ENCODE peak calls at places on chromosomes 12 and 14, in eight cellular contexts. U is body of pancreas, M is uterus, C is fibroblast of villous mesenchyme, Y is colonic mucosa, L is ascending aorta, N is K562, B is aorta. E is an unnamed sample.

GRCh38 chr12:22121224-22121623 is 75.2 kb downstream of the CMAS start:
- DNase-seq in U (no peak), M (no peak), C (no peak), Y (no peak), L (no peak), N (no peak), B (peak), E (no peak)

GRCh38 chr12:130431176-130431575 is 93.5 kb downstream of the PIWIL1 start:
- DNase-seq in U (no peak), M (no peak), C (no peak), Y (no peak), L (no peak), N (no peak), B (peak), E (no peak)

GRCh38 chr14:38000340-38000739 is 207.4 kb upstream of the SSTR1 start:
- DNase-seq in U (no peak), M (no peak), C (no peak), Y (no peak), L (no peak), N (no peak), B (no peak), E (no peak)

GRCh38 chr12:93686572-93687365 is 9.6 kb downstream of the CRADD start:
- DNase-seq in U (no peak), M (peak), C (no peak), Y (no peak), L (no peak), N (no peak), B (no peak), E (no peak)

GRCh38 chr12:109740694-109741245 is 27.1 kb downstream of the FAM222A start:
- DNase-seq in U (peak), M (peak), C (no peak), Y (no peak), L (no peak), N (no peak), B (peak), E (no peak)

GRCh38 chr14:88452231-88452630 is 66.8 kb downstream of the SPATA7 start:
- DNase-seq in U (no peak), M (no peak), C (no peak), Y (no peak), L (no peak), N (no peak), B (no peak), E (no peak)

GRCh38 chr12:88575361-88575959 is 4.8 kb downstream of the KITLG start:
- DNase-seq in U (no peak), M (no peak), C (no peak), Y (no peak), L (no peak), N (no peak), B (no peak), E (no peak)

GRCh38 chr12:120650249-120650690 is 9.8 kb downstream of the CABP1 start:
- DNase-seq in U (no peak), M (no peak), C (no peak), Y (no peak), L (no peak), N (no peak), B (no peak), E (no peak)

GRCh38 chr12:47216150-47216677 is 136.5 kb upstream of the AMIGO2 start:
- DNase-seq in U (no peak), M (no peak), C (no peak), Y (no peak), L (no peak), N (no peak), B (peak), E (no peak)

GRCh38 chr14:79040742-79041249 is 870.6 kb downstream of the NRXN3 start:
- DNase-seq in U (no peak), M (no peak), C (no peak), Y (no peak), L (no peak), N (no peak), B (no peak), E (no peak)

GRCh38 chr12:38456769-38457168 is 140.2 kb downstream of the ALG10B start:
- DNase-seq in U (no peak), M (no peak), C (no peak), Y (no peak), L (no peak), N (no peak), B (no peak), E (no peak)

GRCh38 chr12:53508534-53509199 is 1.4 kb upstream of the NPFF start:
- DNase-seq in U (peak), M (peak), C (peak), Y (peak), L (peak), N (peak), B (peak), E (no peak)

GRCh38 chr14:68562911-68563255 is 230.0 kb downstream of the ZFP36L1 start:
- DNase-seq in U (no peak), M (no peak), C (no peak), Y (no peak), L (no peak), N (no peak), B (no peak), E (no peak)

GRCh38 chr14:68557648-68558047 is 235.2 kb downstream of the ZFP36L1 start:
- DNase-seq in U (no peak), M (peak), C (no peak), Y (no peak), L (no peak), N (no peak), B (no peak), E (no peak)

GRCh38 chr14:68558096-68558495 is 234.8 kb downstream of the ZFP36L1 start:
- DNase-seq in U (no peak), M (peak), C (no peak), Y (no peak), L (no peak), N (no peak), B (no peak), E (no peak)

GRCh38 chr14:68561531-68562007 is 231.3 kb downstream of the ZFP36L1 start:
- DNase-seq in U (no peak), M (no peak), C (no peak), Y (no peak), L (no peak), N (no peak), B (no peak), E (no peak)

DNA sequence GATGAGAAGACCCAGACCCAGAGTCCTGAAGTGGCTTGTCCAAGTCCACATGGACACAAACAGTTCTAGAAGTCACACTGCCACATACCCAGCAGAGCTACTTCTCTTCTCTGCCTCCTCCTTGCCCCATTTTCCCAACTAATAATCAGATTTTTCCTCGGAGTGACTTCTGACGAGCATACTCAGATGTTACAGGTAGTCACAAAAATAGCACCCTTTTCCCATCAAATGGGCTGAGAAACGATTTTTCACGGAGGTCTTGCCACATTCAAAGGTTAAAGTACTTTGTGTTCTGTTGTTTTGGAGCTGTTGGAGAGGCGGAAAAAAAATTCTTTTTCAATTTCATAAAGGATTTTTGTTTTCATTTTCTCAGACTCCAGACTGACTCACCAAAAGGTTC is 232.9 kb downstream of the ZFP36L1 start:
- DNase-seq in U (no peak), M (no peak), C (no peak), Y (no peak), L (no peak), N (no peak), B (no peak), E (no peak)
- H3K4me3 ChIP-seq in U (no peak), M (no peak), C (no peak), Y (no peak), L (no peak), N (no peak), B (no peak), E (no peak)

DNA sequence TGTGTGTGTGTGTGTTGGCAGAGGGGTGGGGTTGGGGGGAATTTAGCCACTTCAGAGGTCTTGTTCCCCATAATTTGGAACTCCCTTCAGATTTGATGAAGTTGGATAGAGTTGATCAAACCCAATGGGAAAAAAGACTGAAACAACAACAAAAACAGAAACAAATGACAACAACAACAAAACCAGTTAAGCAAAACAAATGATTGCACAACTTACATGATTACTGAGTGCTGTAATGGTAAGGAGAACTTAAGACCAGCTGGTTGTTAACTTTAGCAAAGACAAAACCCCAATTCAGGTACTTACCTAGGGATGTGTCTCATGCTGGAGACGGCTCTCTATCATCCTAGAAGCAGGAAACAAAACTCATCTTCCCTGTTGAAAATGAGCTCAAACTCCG is 107.8 kb upstream of the DDHD1 start:
- DNase-seq in U (no peak), M (no peak), C (peak), Y (no peak), L (no peak), N (no peak), B (no peak), E (no peak)
- H3K4me3 ChIP-seq in U (no peak), M (no peak), C (no peak), Y (no peak), L (no peak), N (no peak), B (no peak), E (no peak)

GRCh38 chr12:5293773-5294172 is 138.1 kb upstream of the NTF3 start:
- DNase-seq in U (no peak), M (no peak), C (no peak), Y (no peak), L (no peak), N (no peak), B (no peak), E (no peak)

GRCh38 chr12:5292651-5293050 is 139.3 kb upstream of the NTF3 start:
- DNase-seq in U (no peak), M (no peak), C (no peak), Y (no peak), L (no peak), N (no peak), B (no peak), E (no peak)

GRCh38 chr12:5295966-5296365 is 135.9 kb upstream of the NTF3 start:
- DNase-seq in U (no peak), M (no peak), C (no peak), Y (no peak), L (no peak), N (no peak), B (no peak), E (no peak)

GRCh38 chr12:5295151-5295550 is 136.8 kb upstream of the NTF3 start:
- DNase-seq in U (no peak), M (no peak), C (no peak), Y (no peak), L (no peak), N (no peak), B (no peak), E (no peak)

GRCh38 chr12:5294274-5294673 is 137.6 kb upstream of the NTF3 start:
- DNase-seq in U (no peak), M (no peak), C (no peak), Y (no peak), L (no peak), N (no peak), B (no peak), E (no peak)
- H3K4me3 ChIP-seq in U (no peak), M (no peak), C (no peak), Y (no peak), L (no peak), N (no peak), B (no peak), E (no peak)

GRCh38 chr12:6311822-6312528 is 1.5 kb downstream of the PLEKHG6 start:
- DNase-seq in U (no peak), M (no peak), C (no peak), Y (no peak), L (no peak), N (no peak), B (no peak), E (no peak)
- H3K4me3 ChIP-seq in U (no peak), M (no peak), C (no peak), Y (peak), L (no peak), N (no peak), B (no peak), E (no peak)

GRCh38 chr12:132308311-132309161 is 20.9 kb downstream of the GALNT9 start:
- DNase-seq in U (no peak), M (no peak), C (no peak), Y (no peak), L (no peak), N (no peak), B (peak), E (no peak)

GRCh38 chr12:132312516-132312915 is 16.9 kb downstream of the GALNT9 start:
- DNase-seq in U (no peak), M (no peak), C (no peak), Y (no peak), L (no peak), N (no peak), B (peak), E (no peak)

GRCh38 chr12:132309162-132310086 is 20.0 kb downstream of the GALNT9 start:
- DNase-seq in U (no peak), M (no peak), C (no peak), Y (no peak), L (no peak), N (no peak), B (peak), E (no peak)

GRCh38 chr12:132311201-132311915 is 18.0 kb downstream of the GALNT9 start:
- DNase-seq in U (no peak), M (no peak), C (no peak), Y (no peak), L (no peak), N (no peak), B (peak), E (no peak)

GRCh38 chr12:132310181-132311040 is 19.0 kb downstream of the GALNT9 start:
- DNase-seq in U (no peak), M (no peak), C (no peak), Y (no peak), L (no peak), N (no peak), B (peak), E (no peak)
- H3K4me3 ChIP-seq in U (no peak), M (no peak), C (no peak), Y (no peak), L (no peak), N (no peak), B (no peak), E (no peak)

DNA sequence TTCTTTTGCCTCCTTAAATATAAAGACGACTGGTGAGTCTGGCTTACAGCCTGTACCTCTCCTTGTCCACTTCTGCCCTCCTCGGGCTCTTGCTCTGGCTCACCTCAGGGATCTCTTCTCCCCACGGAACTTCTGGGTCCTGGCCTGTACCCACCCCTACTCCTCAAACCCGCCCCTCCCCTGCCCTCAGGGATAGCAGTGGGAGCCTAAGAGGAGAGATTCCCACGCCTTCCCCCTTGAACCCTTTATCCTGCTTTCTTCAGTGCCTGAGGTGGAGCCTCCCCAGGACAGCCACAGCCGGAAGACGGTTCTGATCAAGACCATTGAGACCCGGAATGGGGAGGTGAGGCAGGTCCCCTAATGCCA is 2.7 kb downstream of the PRPH start:
- DNase-seq in U (no peak), M (no peak), C (no peak), Y (no peak), L (no peak), N (no peak), B (no peak), E (no peak)
- H3K4me3 ChIP-seq in U (no peak), M (no peak), C (peak), Y (no peak), L (no peak), N (peak), B (no peak), E (no peak)